ENCODE peak calls at places on chromosomes 11 and 22, in five cellular contexts. One of them, this sample, is unnamed.

GRCh38 chr11:118526688-118527087 is 586 bp upstream of the TTC36 start:
- DNase-seq in GM23248: no peak
- DNase-seq in NCI-H1092 treated with DMSO at 0.1 percent for 48 hours: no peak
- DNase-seq in neural crest cell: no peak
- DNase-seq in ecto neural progenitor cell: no peak
- DNase-seq in this sample: no peak

GRCh38 chr22:33274214-33274828 is 216.1 kb upstream of the SYN3 start:
- DNase-seq in NCI-H1092 treated with DMSO at 0.1 percent for 48 hours: no peak
- DNase-seq in ecto neural progenitor cell: peak
- DNase-seq in neural crest cell: peak
- DNase-seq in GM23248: peak
- DNase-seq in this sample: peak

GRCh38 chr11:35982061-35982460 is 38.2 kb downstream of the LDLRAD3 start:
- DNase-seq in neural crest cell: no peak
- DNase-seq in NCI-H1092 treated with DMSO at 0.1 percent for 48 hours: no peak
- DNase-seq in GM23248: no peak
- DNase-seq in ecto neural progenitor cell: no peak
- DNase-seq in this sample: no peak

GRCh38 chr22:36433318-36434231 is 45.8 kb upstream of the MYH9 start:
- DNase-seq in ecto neural progenitor cell: no peak
- DNase-seq in GM23248: no peak
- DNase-seq in neural crest cell: no peak
- DNase-seq in NCI-H1092 treated with DMSO at 0.1 percent for 48 hours: peak
- DNase-seq in this sample: no peak

GRCh38 chr22:35361001-35361551 is 19.8 kb upstream of the HMOX1 start:
- DNase-seq in ecto neural progenitor cell: no peak
- DNase-seq in GM23248: no peak
- DNase-seq in NCI-H1092 treated with DMSO at 0.1 percent for 48 hours: no peak
- DNase-seq in neural crest cell: no peak
- DNase-seq in this sample: no peak

GRCh38 chr11:94882931-94883330 is 90.4 kb downstream of the CWC15 start:
- DNase-seq in neural crest cell: no peak
- DNase-seq in ecto neural progenitor cell: no peak
- DNase-seq in NCI-H1092 treated with DMSO at 0.1 percent for 48 hours: no peak
- DNase-seq in GM23248: no peak
- DNase-seq in this sample: no peak

GRCh38 chr22:20434264-20434751 is 3.3 kb downstream of the SCARF2 start:
- DNase-seq in ecto neural progenitor cell: no peak
- DNase-seq in neural crest cell: no peak
- DNase-seq in GM23248: no peak
- DNase-seq in NCI-H1092 treated with DMSO at 0.1 percent for 48 hours: no peak
- DNase-seq in this sample: no peak

GRCh38 chr11:63768232-63769043 is at the start of gene ZFTA:
- DNase-seq in GM23248: peak
- DNase-seq in ecto neural progenitor cell: peak
- DNase-seq in NCI-H1092 treated with DMSO at 0.1 percent for 48 hours: peak
- DNase-seq in neural crest cell: peak
- DNase-seq in this sample: peak

GRCh38 chr11:15821471-15821870 is 534.9 kb downstream of the SOX6 start:
- DNase-seq in ecto neural progenitor cell: no peak
- DNase-seq in neural crest cell: no peak
- DNase-seq in GM23248: no peak
- DNase-seq in NCI-H1092 treated with DMSO at 0.1 percent for 48 hours: no peak
- DNase-seq in this sample: no peak

GRCh38 chr11:12674571-12674935 is 332 bp downstream of the TEAD1 start:
- DNase-seq in GM23248: peak
- DNase-seq in NCI-H1092 treated with DMSO at 0.1 percent for 48 hours: no peak
- DNase-seq in neural crest cell: no peak
- DNase-seq in ecto neural progenitor cell: no peak
- DNase-seq in this sample: no peak

GRCh38 chr11:65781152-65781961 is 581 bp upstream of the AP5B1 start:
- DNase-seq in ecto neural progenitor cell: peak
- DNase-seq in GM23248: peak
- DNase-seq in neural crest cell: peak
- DNase-seq in NCI-H1092 treated with DMSO at 0.1 percent for 48 hours: no peak
- DNase-seq in this sample: no peak

This sample was measured in EH.